ENCODE peak calls at places on chromosomes 7 and 10, in four cellular contexts. X is naive thymus-derived CD4-positive, alpha-beta T cell; J is left ventricle myocardium inferior; O is Peyer's patch. S is an unnamed sample. For H3K9me3, the result is how much of the 10 kb centered on the place peaks cover.

GRCh38 chr10:122098924-122099323 is 110.0 kb downstream of the TACC2 start:
- DNase-seq in X (no peak), J (no peak), O (no peak), S (no peak)

GRCh38 chr7:133510326-133511055 is 257.6 kb downstream of the EXOC4 start:
- DNase-seq in X (no peak), J (no peak), O (no peak), S (no peak)

GRCh38 chr10:127813290-127813689 is 76.3 kb downstream of the FOXI2 start:
- DNase-seq in X (no peak), J (no peak), O (no peak), S (no peak)

GRCh38 chr7:158094671-158095256 is 492.9 kb downstream of the PTPRN2 start:
- DNase-seq in X (no peak), J (no peak), O (no peak), S (no peak)

GRCh38 chr10:78738457-78738856 is 330.3 kb upstream of the ZMIZ1 start:
- DNase-seq in X (no peak), J (no peak), O (no peak), S (no peak)

GRCh38 chr7:83550100-83550499 is 98.8 kb downstream of the SEMA3E start:
- DNase-seq in X (no peak), J (no peak), O (no peak), S (no peak)

GRCh38 chr7:42940985-42941847 is 9.0 kb downstream of the MRPL32 start:
- DNase-seq in X (peak), J (peak), O (peak), S (peak)

GRCh38 chr7:132638000-132638399 is 61.7 kb upstream of the PLXNA4 start:
- DNase-seq in X (no peak), J (no peak), O (no peak), S (no peak)

GRCh38 chr10:100528885-100529472 is 692 bp downstream of the NDUFB8 start:
- DNase-seq in X (no peak), J (no peak), O (no peak), S (no peak)

GRCh38 chr10:81414038-81414437 is 461.0 kb upstream of the NRG3 start:
- DNase-seq in X (no peak), J (no peak), O (no peak), S (no peak)

GRCh38 chr10:71796749-71797405 is 23.6 kb upstream of the VSIR start:
- DNase-seq in X (no peak), J (no peak), O (no peak), S (no peak)

GRCh38 chr7:1454471-1455065 is 4.7 kb downstream of the MICALL2 start:
- DNase-seq in X (no peak), J (peak), O (no peak), S (no peak)

GRCh38 chr10:34127676-34128075 is 687.4 kb downstream of the PARD3 start:
- DNase-seq in X (no peak), J (no peak), O (no peak), S (no peak)

GRCh38 chr7:78702770-78703169 is 750.7 kb downstream of the MAGI2 start:
- DNase-seq in X (no peak), J (no peak), O (no peak), S (no peak)

GRCh38 chr10:63206997-63207952 is 74.1 kb downstream of the NRBF2 start:
- DNase-seq in X (no peak), J (no peak), O (no peak), S (no peak)

GRCh38 chr10:28544058-28544457 is 11.1 kb downstream of the WAC start:
- DNase-seq in X (no peak), J (no peak), O (no peak), S (no peak)

GRCh38 chr10:28542728-28543127 is 9.8 kb downstream of the WAC start:
- DNase-seq in X (no peak), J (no peak), O (no peak), S (no peak)

GRCh38 chr10:28535846-28536245 is 2.9 kb downstream of the WAC start:
- DNase-seq in X (no peak), J (no peak), O (no peak), S (no peak)

GRCh38 chr10:28541695-28542365 is 8.9 kb downstream of the WAC start:
- DNase-seq in X (no peak), J (no peak), O (no peak), S (no peak)

GRCh38 chr10:28540145-28540544 is 7.2 kb downstream of the WAC start:
- DNase-seq in X (no peak), J (no peak), O (no peak), S (no peak)
- H3K4me3 ChIP-seq in X (no peak), J (no peak), O (no peak), S (no peak)

DNA sequence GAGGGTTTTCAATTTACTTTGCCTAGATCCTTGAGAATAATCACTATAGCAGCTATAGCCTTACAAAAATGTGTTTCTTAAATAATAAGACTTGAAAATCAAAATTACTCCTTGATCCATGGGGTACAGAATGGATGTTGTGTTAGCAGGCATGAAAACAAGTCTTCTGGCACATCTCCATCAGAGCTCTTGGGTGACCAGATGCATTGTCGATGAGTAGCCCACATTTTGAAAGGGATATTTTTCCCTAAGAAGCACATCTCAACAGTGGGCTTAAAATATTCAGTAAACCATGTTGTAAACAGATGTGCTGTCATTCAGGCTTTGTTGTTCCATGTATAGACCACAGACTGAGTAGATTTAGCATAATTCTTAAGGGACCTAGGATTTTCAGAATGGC is 827.8 kb downstream of the GRM8 start:
- DNase-seq in X (no peak), J (no peak), O (no peak), S (no peak)
- H3K9me3 ChIP-seq in X (under half), J (under half), O (under half), S (under half)

DNA sequence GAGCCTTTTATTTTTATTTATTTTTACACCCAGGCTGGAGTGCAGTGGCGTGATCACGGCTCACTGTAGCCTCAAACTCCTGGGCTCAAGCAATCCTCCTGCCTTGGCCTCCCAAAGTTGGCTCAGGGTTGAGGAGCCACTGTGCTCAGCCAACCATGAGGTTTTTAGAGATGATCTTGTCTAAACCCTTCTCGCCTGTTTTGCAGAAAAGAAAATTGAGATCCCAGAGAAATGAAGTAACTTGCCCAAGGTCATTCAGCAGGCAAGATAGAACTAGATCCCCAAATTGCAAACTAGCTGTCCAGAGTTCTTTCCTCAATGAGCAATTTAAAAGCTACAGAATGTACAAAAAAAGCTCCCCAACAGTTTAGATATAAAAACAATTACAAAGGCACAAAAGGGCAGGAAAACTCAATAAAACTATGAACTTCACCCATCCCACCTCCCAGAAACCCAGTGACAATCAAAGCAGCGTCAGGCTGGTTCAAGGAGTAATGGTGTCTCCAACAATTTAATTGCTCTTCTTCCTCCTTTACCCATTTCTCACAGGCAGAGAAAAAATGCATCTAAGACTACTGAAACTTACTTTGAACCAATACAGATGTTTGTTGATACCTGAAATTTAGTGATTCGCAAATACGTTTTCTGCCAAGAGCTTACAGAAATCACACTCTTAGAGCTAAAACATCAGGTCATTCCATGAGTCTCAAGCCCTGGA is 762 bp downstream of the MYOF start:
- DNase-seq in X (no peak), J (no peak), O (no peak), S (no peak)
- H3K4me3 ChIP-seq in X (no peak), J (peak), O (peak), S (no peak)

DNA sequence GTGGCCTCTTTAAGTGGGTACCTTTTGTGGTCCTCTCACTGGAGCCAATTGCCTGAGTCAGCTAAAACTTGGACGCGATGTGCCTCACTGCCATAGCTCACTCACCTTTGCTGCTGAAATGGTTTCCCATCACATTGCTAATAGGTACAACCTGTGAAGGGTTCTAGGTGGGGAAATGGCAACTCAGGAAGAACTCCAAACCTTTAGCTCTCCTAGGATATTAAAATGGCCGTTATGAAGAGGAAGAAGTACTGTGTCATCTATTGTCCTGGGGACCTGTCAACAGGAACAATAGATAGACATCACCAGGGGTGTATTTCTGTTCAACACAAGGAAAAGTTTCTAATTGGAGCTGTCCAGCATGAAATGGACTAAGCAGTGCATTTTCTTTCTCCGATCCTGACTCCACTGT is 1.2 kb upstream of the ZNF655 start:
- DNase-seq in X (no peak), J (no peak), O (no peak), S (no peak)
- H3K9me3 ChIP-seq in X (under half), J (under half), O (under half), S (under half)

S was measured in CD8-positive, alpha-beta memory T cell.